ENCODE peak calls at places on chromosomes 12 and 14, in four cellular contexts. One of them, this sample, is unnamed.
A peak's percentile ranks its signal among the peaks of the same experiment; 100 is the strongest.

GRCh38 chr12:100473716-100474150 is at the start of gene NR1H4:
- DNase-seq in IMR-90: peak; percentile 73
- DNase-seq in hepatocyte: no peak
- DNase-seq in lung: no peak
- DNase-seq in this sample: no peak

GRCh38 chr12:113071427-113072112 is 15.0 kb downstream of the DTX1 start:
- DNase-seq in hepatocyte: no peak
- DNase-seq in IMR-90: no peak
- DNase-seq in lung: no peak
- DNase-seq in this sample: no peak

GRCh38 chr12:32444895-32445294 is 45.5 kb downstream of the FGD4 start:
- DNase-seq in IMR-90: peak; percentile 77
- DNase-seq in hepatocyte: peak; percentile 83
- DNase-seq in lung: no peak
- DNase-seq in this sample: peak; percentile 80

GRCh38 chr12:14836336-14837210 is 6.8 kb downstream of the ART4 start:
- DNase-seq in lung: no peak
- DNase-seq in IMR-90: peak; percentile 90
- DNase-seq in hepatocyte: peak; percentile 68
- DNase-seq in this sample: peak; percentile 93

GRCh38 chr12:76542908-76543307 is 16.7 kb downstream of the OSBPL8 start:
- DNase-seq in lung: no peak
- DNase-seq in IMR-90: no peak
- DNase-seq in hepatocyte: no peak
- DNase-seq in this sample: no peak

GRCh38 chr12:29796823-29797263 is 13.1 kb upstream of the TMTC1 start:
- DNase-seq in hepatocyte: peak; percentile 60
- DNase-seq in IMR-90: peak; percentile 97
- DNase-seq in lung: no peak
- DNase-seq in this sample: peak; percentile 82

GRCh38 chr12:93025145-93026103 is 96.3 kb upstream of the EEA1 start:
- DNase-seq in IMR-90: peak; percentile 75
- DNase-seq in lung: no peak
- DNase-seq in hepatocyte: peak; percentile 60
- DNase-seq in this sample: peak; percentile 66

GRCh38 chr12:51343201-51343600 is 3.3 kb downstream of the CELA1 start:
- DNase-seq in IMR-90: no peak
- DNase-seq in hepatocyte: no peak
- DNase-seq in lung: no peak
- DNase-seq in this sample: no peak

GRCh38 chr12:131379758-131380157 is 331.1 kb upstream of the SFSWAP start:
- DNase-seq in hepatocyte: no peak
- DNase-seq in IMR-90: no peak
- DNase-seq in lung: no peak
- DNase-seq in this sample: no peak

GRCh38 chr14:97620071-97620470 is 822.9 kb downstream of the VRK1 start:
- DNase-seq in IMR-90: no peak
- DNase-seq in lung: no peak
- DNase-seq in hepatocyte: no peak
- DNase-seq in this sample: no peak

GRCh38 chr12:122227341-122227740 is 1.5 kb upstream of the DIABLO start:
- DNase-seq in IMR-90: no peak
- DNase-seq in hepatocyte: no peak
- DNase-seq in lung: no peak
- DNase-seq in this sample: no peak

GRCh38 chr14:22502007-22502406 is 87.0 kb downstream of the DAD1 start:
- DNase-seq in hepatocyte: no peak
- DNase-seq in IMR-90: no peak
- DNase-seq in lung: peak; percentile 30
- DNase-seq in this sample: no peak

GRCh38 chr12:64385468-64385867 is 5.1 kb downstream of the C12orf56 start:
- DNase-seq in IMR-90: peak; percentile 31
- DNase-seq in lung: no peak
- DNase-seq in hepatocyte: no peak
- DNase-seq in this sample: peak; percentile 13

GRCh38 chr14:68234101-68234905 is 414.7 kb downstream of the RAD51B start:
- DNase-seq in lung: no peak
- DNase-seq in hepatocyte: no peak
- DNase-seq in IMR-90: peak; percentile 55
- DNase-seq in this sample: no peak

GRCh38 chr12:116389990-116390655 is 112.6 kb upstream of the MED13L start:
- DNase-seq in hepatocyte: no peak
- DNase-seq in lung: no peak
- DNase-seq in IMR-90: peak; percentile 98
- DNase-seq in this sample: peak; percentile 93

GRCh38 chr14:95523818-95524448 is 7.5 kb upstream of the SYNE3 start:
- DNase-seq in IMR-90: peak; percentile 89
- DNase-seq in lung: peak; percentile 57
- DNase-seq in hepatocyte: no peak
- DNase-seq in this sample: no peak

GRCh38 chr12:109858764-109859163 is 21.6 kb downstream of the GLTP start:
- DNase-seq in IMR-90: peak; percentile 28
- DNase-seq in lung: no peak
- DNase-seq in hepatocyte: no peak
- DNase-seq in this sample: no peak

GRCh38 chr14:65502676-65503124 is 90.2 kb downstream of the FUT8 start:
- DNase-seq in hepatocyte: no peak
- DNase-seq in lung: no peak
- DNase-seq in IMR-90: peak; percentile 78
- DNase-seq in this sample: peak; percentile 70

GRCh38 chr14:100468557-100468956 is 118.7 kb downstream of the BEGAIN start:
- DNase-seq in IMR-90: no peak
- DNase-seq in hepatocyte: no peak
- DNase-seq in lung: no peak
- DNase-seq in this sample: no peak

GRCh38 chr12:126243814-126244213 is 1178.6 kb downstream of the AACS start:
- DNase-seq in IMR-90: no peak
- DNase-seq in lung: no peak
- DNase-seq in hepatocyte: no peak
- DNase-seq in this sample: no peak

GRCh38 chr14:24052656-24053547 is 1.1 kb downstream of the CARMIL3 start:
- DNase-seq in lung: no peak
- DNase-seq in IMR-90: no peak
- DNase-seq in hepatocyte: no peak
- DNase-seq in this sample: no peak

GRCh38 chr14:74574092-74574438 is 38.0 kb downstream of the LTBP2 start:
- DNase-seq in IMR-90: no peak
- DNase-seq in hepatocyte: no peak
- DNase-seq in lung: no peak
- DNase-seq in this sample: peak; percentile 26

GRCh38 chr12:48973992-48974673 is 2.6 kb upstream of the WNT10B start:
- DNase-seq in lung: no peak
- DNase-seq in IMR-90: peak; percentile 54
- DNase-seq in hepatocyte: peak; percentile 71
- DNase-seq in this sample: peak; percentile 61

GRCh38 chr12:48970702-48971334 is 717 bp downstream of the WNT10B start:
- DNase-seq in hepatocyte: no peak
- DNase-seq in IMR-90: no peak
- DNase-seq in lung: no peak
- DNase-seq in this sample: no peak

GRCh38 chr12:48972213-48973021 is 882 bp upstream of the WNT10B start:
- DNase-seq in hepatocyte: no peak
- DNase-seq in lung: no peak
- DNase-seq in IMR-90: peak; percentile 41
- DNase-seq in this sample: no peak

GRCh38 chr12:48973531-48973930 is 2.0 kb upstream of the WNT10B start:
- DNase-seq in hepatocyte: no peak
- DNase-seq in IMR-90: no peak
- DNase-seq in lung: no peak
- DNase-seq in this sample: no peak

GRCh38 chr12:48973084-48973483 is 1.5 kb upstream of the WNT10B start:
- DNase-seq in hepatocyte: no peak
- DNase-seq in IMR-90: no peak
- DNase-seq in lung: no peak
- DNase-seq in this sample: no peak
- H3K27me3 ChIP-seq in hepatocyte: peaks cover 88% of the 10 kb centered on the region
- H3K27me3 ChIP-seq in IMR-90: peaks cover 75% of the 10 kb centered on the region
- H3K27me3 ChIP-seq in lung: no peaks in the 10 kb centered on the region
- H3K27me3 ChIP-seq in this sample: peaks cover 41% of the 10 kb centered on the region

DNA sequence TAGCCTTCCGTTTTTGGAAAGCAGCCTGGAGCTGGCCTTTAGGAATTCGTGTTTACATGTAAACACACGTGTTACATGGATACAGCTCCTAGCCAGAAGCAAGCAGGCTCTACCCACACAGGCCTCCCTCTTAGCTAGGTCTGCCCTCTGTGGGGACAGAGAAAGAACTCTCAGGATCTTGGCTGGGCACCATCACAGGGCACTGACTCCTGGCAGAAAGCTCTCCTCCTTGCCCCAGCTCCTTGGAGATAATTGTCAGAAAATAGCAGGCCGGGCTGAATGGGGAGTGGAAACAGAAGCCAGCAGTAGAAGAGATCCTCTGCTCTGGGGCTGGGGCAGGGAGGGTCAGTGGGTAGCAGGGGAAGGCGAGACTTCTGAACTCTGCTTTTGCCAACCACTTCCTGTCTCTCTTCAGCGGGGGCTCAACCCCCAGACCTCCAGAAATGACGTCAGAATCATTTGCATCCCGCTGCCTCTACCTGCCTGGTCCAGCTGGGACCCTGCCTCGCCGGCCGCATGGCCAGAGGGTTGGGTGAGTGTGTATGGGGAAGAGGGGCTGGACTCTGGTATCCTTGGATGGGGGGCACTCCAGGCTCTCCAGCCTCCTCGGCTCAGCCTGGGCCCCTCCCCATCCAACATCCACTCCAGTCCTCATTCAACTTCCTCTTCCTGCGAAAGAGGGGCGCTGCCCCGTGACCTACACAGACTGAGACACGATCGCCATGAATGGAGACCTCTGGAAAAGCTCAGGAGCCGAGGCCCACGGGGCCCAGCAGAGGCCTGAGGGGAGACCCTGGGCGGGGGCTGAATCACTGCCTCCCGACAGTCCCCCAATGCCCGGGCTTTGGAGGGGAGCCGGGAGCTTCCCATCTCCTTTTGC is 650 bp upstream of the HOXC4 start:
- DNase-seq in hepatocyte: peak; percentile 51
- DNase-seq in lung: no peak
- DNase-seq in IMR-90: no peak
- DNase-seq in this sample: no peak
- H3K27me3 ChIP-seq in hepatocyte: peaks cover 93% of the 10 kb centered on the region
- H3K27me3 ChIP-seq in lung: peaks cover 7% of the 10 kb centered on the region
- H3K27me3 ChIP-seq in IMR-90: peaks cover 74% of the 10 kb centered on the region
- H3K27me3 ChIP-seq in this sample: peaks cover 83% of the 10 kb centered on the region

GRCh38 chr14:34199585-34199984 is 248.7 kb upstream of the EGLN3 start:
- DNase-seq in lung: no peak
- DNase-seq in IMR-90: peak; percentile 46
- DNase-seq in hepatocyte: no peak
- DNase-seq in this sample: peak; percentile 83
- H3K27me3 ChIP-seq in lung: no peaks in the 10 kb centered on the region
- H3K27me3 ChIP-seq in IMR-90: no peaks in the 10 kb centered on the region
- H3K27me3 ChIP-seq in hepatocyte: no peaks in the 10 kb centered on the region
- H3K27me3 ChIP-seq in this sample: no peaks in the 10 kb centered on the region

DNA sequence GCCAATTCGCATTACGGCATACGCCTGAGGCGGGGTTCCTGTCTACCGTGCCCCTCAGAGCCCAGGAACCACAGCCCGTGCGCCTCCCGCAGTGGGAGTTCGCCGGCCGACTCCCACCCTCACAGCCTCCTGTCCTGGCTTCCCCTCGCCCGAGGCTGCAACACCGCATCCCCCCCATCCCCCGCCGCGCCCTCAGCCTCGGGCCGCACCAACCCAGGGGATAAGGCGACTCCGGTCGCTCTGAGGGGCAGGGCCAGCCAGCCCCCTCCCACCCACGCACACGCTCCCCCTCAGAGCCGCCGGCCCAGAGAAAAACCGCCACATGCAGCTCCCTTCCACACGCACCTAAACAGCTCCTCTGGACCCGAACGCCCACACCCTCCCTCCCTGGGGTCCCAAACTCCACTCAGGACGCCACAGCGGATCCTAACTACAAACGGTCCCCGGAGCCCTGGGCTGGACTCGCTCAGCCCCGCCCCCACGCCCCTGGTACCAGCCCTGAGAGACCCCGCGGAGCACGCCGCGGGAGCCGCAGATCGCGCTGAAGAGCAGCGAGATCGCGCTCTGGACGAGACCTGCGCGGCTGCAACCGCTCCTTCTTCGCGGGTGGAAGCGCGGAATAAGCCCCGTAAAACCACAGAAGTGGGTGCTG is at the start of gene C14orf39:
- DNase-seq in hepatocyte: peak; percentile 76
- DNase-seq in IMR-90: peak; percentile 65
- DNase-seq in lung: no peak
- DNase-seq in this sample: no peak
- H3K27me3 ChIP-seq in hepatocyte: peaks cover 68% of the 10 kb centered on the region
- H3K27me3 ChIP-seq in IMR-90: peaks cover 11% of the 10 kb centered on the region
- H3K27me3 ChIP-seq in lung: no peaks in the 10 kb centered on the region
- H3K27me3 ChIP-seq in this sample: peaks cover 37% of the 10 kb centered on the region

DNA sequence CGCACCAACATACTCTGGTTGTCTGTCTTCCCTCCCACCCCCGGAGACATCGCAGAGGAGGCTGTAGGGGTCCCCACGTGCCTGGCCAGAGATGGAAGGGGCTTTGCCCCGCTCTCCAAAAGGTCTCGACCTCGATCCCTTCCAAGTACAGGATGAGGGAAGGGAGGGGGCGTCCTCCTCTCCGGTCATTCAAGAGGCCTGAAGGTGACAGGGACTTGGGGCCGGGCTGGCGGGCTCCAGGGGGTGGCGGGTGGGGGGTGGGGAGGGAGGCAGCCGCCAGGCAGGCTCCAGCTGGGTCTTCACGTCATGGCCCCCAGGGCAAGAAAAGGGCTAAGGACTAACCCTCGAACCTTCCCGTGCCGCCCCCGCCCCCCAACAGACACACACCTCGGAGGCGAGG is 15.1 kb downstream of the TBX3 start:
- DNase-seq in IMR-90: no peak
- DNase-seq in hepatocyte: peak; percentile 63
- DNase-seq in lung: no peak
- DNase-seq in this sample: no peak
- H3K27me3 ChIP-seq in IMR-90: no peaks in the 10 kb centered on the region
- H3K27me3 ChIP-seq in hepatocyte: no peaks in the 10 kb centered on the region
- H3K27me3 ChIP-seq in lung: peaks cover 8% of the 10 kb centered on the region
- H3K27me3 ChIP-seq in this sample: peaks cover 26% of the 10 kb centered on the region

DNA sequence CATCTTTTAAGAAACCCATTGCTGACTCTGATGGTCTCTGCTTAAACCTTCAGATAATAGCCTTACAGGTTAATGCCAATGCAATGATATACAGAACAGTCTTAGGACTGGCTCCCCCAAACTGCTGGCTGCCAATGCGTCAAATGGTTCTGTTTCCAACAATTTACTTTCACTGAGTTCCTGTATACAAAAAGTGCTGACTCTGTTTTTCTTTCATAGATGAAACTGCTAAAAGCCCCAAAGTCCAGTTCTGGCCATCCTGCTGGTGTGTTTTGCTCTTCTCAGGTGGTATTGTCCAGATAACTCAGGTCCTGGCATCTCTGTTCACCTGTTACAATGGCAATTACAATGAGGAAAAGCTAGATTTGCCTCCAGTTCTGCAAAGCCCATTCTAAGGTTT is 326.9 kb downstream of the GRIN2B start:
- DNase-seq in lung: no peak
- DNase-seq in IMR-90: no peak
- DNase-seq in hepatocyte: no peak
- DNase-seq in this sample: no peak
- H3K27me3 ChIP-seq in lung: no peaks in the 10 kb centered on the region
- H3K27me3 ChIP-seq in IMR-90: no peaks in the 10 kb centered on the region
- H3K27me3 ChIP-seq in hepatocyte: no peaks in the 10 kb centered on the region
- H3K27me3 ChIP-seq in this sample: no peaks in the 10 kb centered on the region